ENCODE peak calls at places on chromosomes 2 and 18, in ten cellular contexts. G is spleen, A is stomach, E is endothelial cell of umbilical vein, D is transverse colon, M is HCT116, I is prostate gland, T is sigmoid colon, Z is K562, W is Panc1. S is an unnamed sample. For H3K9me3, the result is how much of the 10 kb centered on the place peaks cover.

GRCh38 chr2:178331474-178332431 is 119.2 kb downstream of the PRKRA start:
- DNase-seq in W (no peak), M (no peak), E (no peak), Z (no peak), I (peak), G (no peak), T (no peak), D (no peak), A (no peak), S (no peak)

GRCh38 chr18:10580215-10580614 is 54.4 kb downstream of the NAPG start:
- DNase-seq in E (no peak), T (no peak), G (no peak), W (no peak), A (no peak), D (no peak), Z (no peak), M (no peak), I (no peak), S (no peak)

GRCh38 chr2:55102056-55102812 is 52.0 kb upstream of the RTN4 start:
- DNase-seq in W (no peak), E (peak), T (no peak), M (no peak), I (no peak), D (no peak), Z (no peak), A (no peak), G (no peak), S (peak)

GRCh38 chr18:45103319-45104070 is 422.8 kb downstream of the SETBP1 start:
- DNase-seq in W (no peak), M (no peak), Z (no peak), T (no peak), G (peak), I (no peak), A (no peak), E (no peak), D (no peak), S (no peak)

GRCh38 chr2:74405994-74406583 is 15.3 kb downstream of the C2orf81 start:
- DNase-seq in E (no peak), W (no peak), D (no peak), M (no peak), T (no peak), I (no peak), Z (no peak), G (no peak), A (no peak), S (no peak)

GRCh38 chr2:23624378-23624777 is 239.4 kb downstream of the KLHL29 start:
- DNase-seq in Z (peak), I (no peak), A (no peak), M (peak), G (peak), D (no peak), E (no peak), T (peak), W (no peak), S (no peak)

GRCh38 chr2:216991563-216991962 is 131.7 kb upstream of the TNP1 start:
- DNase-seq in A (no peak), I (no peak), W (no peak), D (no peak), T (peak), E (no peak), M (no peak), G (no peak), Z (no peak), S (no peak)

GRCh38 chr2:20593072-20594034 is 57.5 kb downstream of the HS1BP3 start:
- DNase-seq in Z (peak), D (peak), M (no peak), E (peak), I (no peak), W (no peak), A (peak), T (peak), G (peak), S (no peak)

GRCh38 chr2:88831792-88832248 is 140.3 kb downstream of the RPIA start:
- DNase-seq in D (peak), M (peak), Z (peak), I (no peak), W (peak), T (no peak), E (peak), A (peak), G (peak), S (no peak)

GRCh38 chr2:67993329-67993728 is 69.5 kb downstream of the C1D start:
- DNase-seq in Z (peak), M (no peak), D (no peak), W (no peak), T (no peak), G (no peak), E (no peak), A (no peak), I (no peak), S (no peak)

GRCh38 chr2:57146951-57147350 is 899.7 kb upstream of the VRK2 start:
- DNase-seq in W (no peak), E (no peak), A (no peak), I (no peak), M (no peak), Z (no peak), G (no peak), D (no peak), T (no peak), S (no peak)

GRCh38 chr2:161419338-161419965 is 3.4 kb downstream of the TBR1 start:
- DNase-seq in M (no peak), E (no peak), Z (no peak), G (no peak), T (no peak), I (no peak), A (no peak), D (no peak), W (no peak), S (no peak)

GRCh38 chr2:161418275-161418714 is 2.2 kb downstream of the TBR1 start:
- DNase-seq in G (no peak), W (no peak), Z (no peak), M (no peak), E (no peak), T (no peak), A (no peak), I (no peak), D (no peak), S (no peak)

GRCh38 chr2:161422812-161423211 is 6.7 kb downstream of the TBR1 start:
- DNase-seq in Z (no peak), T (no peak), E (no peak), W (no peak), M (no peak), G (no peak), D (no peak), A (no peak), I (no peak), S (no peak)

GRCh38 chr2:161418715-161419337 is 2.7 kb downstream of the TBR1 start:
- DNase-seq in A (no peak), D (peak), W (no peak), I (no peak), E (no peak), T (no peak), M (no peak), Z (no peak), G (no peak), S (no peak)

GRCh38 chr2:161420406-161421025 is 4.4 kb downstream of the TBR1 start:
- DNase-seq in A (no peak), I (no peak), D (no peak), E (no peak), G (no peak), M (no peak), W (no peak), T (no peak), Z (no peak), S (no peak)
- H3K9me3 ChIP-seq in A (under half), I (under half), D (under half), E (under half), G (under half), M (under half), W (under half), T (under half), Z (under half), S (under half)

GRCh38 chr2:190961918-190962487 is 52.0 kb downstream of the STAT1 start:
- DNase-seq in A (no peak), E (no peak), W (no peak), I (no peak), T (no peak), Z (no peak), M (no peak), D (no peak), G (no peak), S (no peak)
- TF ChIP-seq POLR2AphosphoS5 in A (no peak), E (no peak), W (no peak), I (no peak), T (no peak), Z (no peak), M (no peak), D (no peak), G (no peak), S (no peak)

DNA sequence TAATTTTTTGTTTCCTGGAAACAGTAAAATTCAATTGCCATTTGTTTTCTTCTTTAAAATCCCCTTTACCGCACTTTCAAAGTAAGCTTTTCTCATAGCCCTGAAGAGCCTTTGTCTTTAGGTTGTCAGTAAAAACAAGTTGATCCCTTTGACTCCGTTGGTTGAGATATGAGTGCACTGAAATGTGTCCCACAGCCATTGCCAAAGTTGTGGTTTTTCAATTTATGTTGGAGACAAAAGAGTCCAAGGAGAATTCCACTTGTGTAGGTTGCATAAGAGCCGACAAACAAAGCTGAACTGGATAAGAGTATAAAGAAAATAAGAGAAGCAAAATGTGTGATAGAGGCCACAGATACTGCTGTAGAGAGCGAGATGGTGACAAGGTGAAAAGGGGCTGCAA is 26.1 kb upstream of the HNMT start:
- DNase-seq in D (no peak), I (no peak), M (no peak), E (no peak), G (no peak), W (no peak), Z (no peak), T (no peak), A (no peak), S (no peak)
- H3K4me3 ChIP-seq in D (no peak), I (no peak), M (no peak), E (no peak), G (no peak), W (no peak), Z (no peak), T (no peak), A (no peak), S (no peak)

DNA sequence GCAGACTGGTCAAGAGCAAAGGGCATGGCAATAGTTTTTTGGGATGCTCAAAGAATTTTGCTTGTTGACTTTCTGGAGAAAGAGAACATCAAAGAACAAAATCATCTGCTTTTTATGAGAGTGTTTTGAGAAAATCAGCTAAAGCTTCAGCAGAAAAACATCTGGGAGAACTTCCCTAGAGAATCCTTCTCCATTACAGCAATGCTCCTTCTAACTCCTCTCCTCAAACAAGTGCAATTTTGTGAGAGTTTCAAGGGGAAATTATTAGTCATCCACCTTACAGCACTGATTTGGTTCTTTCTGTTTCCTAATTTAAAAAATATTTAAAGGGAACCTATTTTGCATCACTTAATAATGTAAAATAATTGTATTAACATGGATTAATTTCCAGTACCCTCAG is 226.9 kb upstream of the NXPH2 start:
- DNase-seq in A (no peak), G (no peak), E (no peak), M (no peak), T (no peak), Z (no peak), D (no peak), I (no peak), W (no peak), S (no peak)
- H3K9me3 ChIP-seq in A (under half), G (under half), E (under half), M (under half), T (under half), Z (under half), D (under half), I (under half), W (under half), S (under half)

GRCh38 chr2:38073211-38074005 is 2.5 kb downstream of the CYP1B1 start:
- DNase-seq in I (no peak), M (no peak), A (no peak), T (no peak), G (no peak), Z (no peak), E (no peak), W (no peak), D (no peak), S (no peak)

GRCh38 chr2:38075436-38076249 is at the start of gene CYP1B1:
- DNase-seq in Z (no peak), I (no peak), M (no peak), E (no peak), G (peak), T (peak), D (no peak), A (no peak), W (no peak), S (no peak)

GRCh38 chr2:38074775-38075435 is 1.0 kb downstream of the CYP1B1 start:
- DNase-seq in Z (no peak), E (peak), I (no peak), T (no peak), W (no peak), A (no peak), M (no peak), G (peak), D (no peak), S (no peak)

GRCh38 chr2:38076250-38076709 is 329 bp upstream of the CYP1B1 start:
- DNase-seq in A (peak), G (peak), T (peak), Z (no peak), D (peak), W (no peak), I (peak), E (peak), M (peak), S (no peak)

DNA sequence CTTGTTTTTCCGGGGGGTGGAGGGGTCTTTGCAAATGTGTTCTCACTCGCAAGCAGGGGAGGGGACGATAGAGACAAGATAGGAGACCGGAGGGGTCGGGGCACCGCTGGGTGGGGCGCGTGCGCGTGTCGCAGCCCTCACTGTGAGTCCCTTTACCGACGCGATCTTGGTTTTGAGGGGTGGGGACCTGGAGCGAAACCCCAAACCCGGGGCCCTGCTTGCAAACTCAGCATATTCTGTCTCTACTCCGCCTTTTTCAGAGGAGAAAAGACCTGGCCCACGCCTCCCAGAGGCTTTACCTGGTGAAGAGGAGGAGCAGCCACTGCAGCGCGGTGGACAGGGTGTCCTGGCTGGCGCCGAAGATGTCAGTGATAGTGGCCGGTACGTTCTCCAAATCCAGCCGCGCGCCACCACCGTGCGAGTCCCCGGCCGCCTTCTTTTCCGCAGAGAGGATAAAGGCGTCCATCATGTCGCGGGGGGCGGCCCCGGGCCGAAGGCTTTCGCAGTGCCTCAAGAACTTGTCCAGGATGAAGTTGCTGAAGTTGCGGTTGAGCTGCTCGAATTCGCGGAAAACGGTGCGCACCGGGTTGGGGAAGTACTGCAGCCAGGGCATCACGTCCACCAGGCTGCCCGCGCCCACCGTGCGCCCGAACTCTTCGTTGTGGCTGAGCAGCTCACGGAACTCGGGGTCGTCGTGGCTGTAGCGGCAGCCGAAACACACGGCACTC is 1.7 kb downstream of the CYP1B1 start:
- DNase-seq in T (no peak), W (no peak), Z (no peak), I (no peak), E (no peak), D (no peak), G (peak), M (no peak), A (no peak), S (no peak)
- TF ChIP-seq POLR2AphosphoS5 in T (no peak), W (no peak), Z (no peak), I (no peak), E (no peak), D (no peak), G (peak), M (no peak), A (no peak), S (no peak)

GRCh38 chr2:232502513-232502900 is 14.9 kb upstream of the ECEL1 start:
- DNase-seq in E (no peak), A (no peak), W (no peak), I (no peak), Z (no peak), T (no peak), G (no peak), D (no peak), M (no peak), S (no peak)
- H3K4me3 ChIP-seq in E (no peak), A (peak), W (no peak), I (no peak), Z (no peak), T (peak), G (no peak), D (peak), M (no peak), S (peak)

GRCh38 chr2:240528406-240529040 is 29.3 kb downstream of the ANKMY1 start:
- DNase-seq in W (no peak), A (no peak), Z (no peak), G (peak), M (no peak), D (no peak), T (no peak), I (no peak), E (no peak), S (peak)

GRCh38 chr2:240531038-240531437 is 26.8 kb downstream of the ANKMY1 start:
- DNase-seq in G (no peak), Z (no peak), T (no peak), D (no peak), E (no peak), I (no peak), A (no peak), W (no peak), M (no peak), S (no peak)

GRCh38 chr2:240530181-240530580 is 27.6 kb downstream of the ANKMY1 start:
- DNase-seq in Z (no peak), W (no peak), D (no peak), I (no peak), A (no peak), G (peak), E (no peak), M (no peak), T (no peak), S (peak)

GRCh38 chr2:240529344-240529999 is 28.3 kb downstream of the ANKMY1 start:
- DNase-seq in W (no peak), G (peak), E (no peak), I (no peak), M (no peak), D (no peak), A (no peak), Z (no peak), T (no peak), S (peak)

DNA sequence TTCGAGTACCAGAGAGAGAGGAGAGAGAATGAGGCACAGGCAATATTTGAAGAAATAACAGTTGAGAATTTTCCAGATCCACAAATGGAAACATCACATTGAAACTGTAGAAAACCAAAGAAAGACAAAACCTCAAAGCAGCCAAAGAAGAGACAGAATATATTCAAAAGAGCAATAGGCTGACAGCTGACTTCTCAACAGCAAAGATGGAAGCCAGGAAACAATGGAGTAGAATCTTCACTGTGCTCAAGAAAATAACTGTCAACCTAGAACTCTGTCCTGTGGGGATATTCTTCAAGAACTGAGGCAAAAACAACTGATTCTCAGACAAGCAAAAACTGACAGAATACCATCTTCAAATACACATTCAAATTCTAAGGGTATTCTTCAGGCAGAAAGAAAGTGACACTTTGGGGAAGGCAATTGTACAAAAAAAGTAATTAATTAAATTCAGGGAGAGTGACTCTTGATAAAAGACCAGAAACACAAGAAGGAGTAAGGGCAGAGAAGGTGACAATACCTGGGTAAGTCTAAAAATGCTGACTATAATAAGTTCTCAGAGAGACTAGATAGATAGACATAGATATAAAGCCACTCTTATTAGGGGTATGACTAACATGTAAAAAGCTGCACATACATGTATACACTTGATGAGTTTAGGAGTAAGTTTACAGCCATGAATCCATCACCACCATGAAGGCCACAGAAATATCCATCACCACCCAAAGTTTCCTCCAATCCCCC is 25.6 kb downstream of the ANKMY1 start:
- DNase-seq in T (no peak), W (no peak), Z (no peak), A (no peak), D (no peak), M (no peak), E (no peak), G (no peak), I (no peak), S (no peak)
- H3K9me3 ChIP-seq in T (under half), W (under half), Z (under half), A (under half), D (under half), M (under half), E (under half), G (under half), I (under half), S (under half)

GRCh38 chr2:219684721-219685689 is 57.6 kb downstream of the SLC4A3 start:
- DNase-seq in Z (peak), G (peak), E (no peak), D (peak), M (peak), W (peak), I (peak), T (peak), A (peak), S (peak)
- TF ChIP-seq POLR2AphosphoS5 in Z (peak), G (no peak), E (no peak), D (peak), M (peak), W (no peak), I (peak), T (no peak), A (peak), S (peak)